ENCODE peak calls at places on chromosomes 7 and 10, in six cellular contexts. One of them, this sample, is unnamed.

GRCh38 chr10:103595933-103596726 is 102.6 kb downstream of the NEURL1 start:
- DNase-seq in IMR-90: no peak
- DNase-seq in neuronal stem cell: no peak
- DNase-seq in H9: no peak
- DNase-seq in trophoblast cell: no peak
- DNase-seq in H1: no peak
- DNase-seq in this sample: no peak

GRCh38 chr10:48577158-48577557 is 27.7 kb downstream of the ARHGAP22 start:
- DNase-seq in neuronal stem cell: no peak
- DNase-seq in IMR-90: no peak
- DNase-seq in H9: peak; percentile 4
- DNase-seq in H1: no peak
- DNase-seq in trophoblast cell: peak; percentile 10
- DNase-seq in this sample: no peak

GRCh38 chr7:8724080-8724718 is 290.8 kb downstream of the NXPH1 start:
- DNase-seq in IMR-90: no peak
- DNase-seq in H9: peak; percentile 64
- DNase-seq in trophoblast cell: peak; percentile 44
- DNase-seq in H1: peak; percentile 72
- DNase-seq in neuronal stem cell: peak; percentile 67
- DNase-seq in this sample: peak; percentile 19

GRCh38 chr7:26863504-26864308 is 684 bp downstream of the SKAP2 start:
- DNase-seq in trophoblast cell: peak; percentile 5
- DNase-seq in neuronal stem cell: no peak
- DNase-seq in H9: no peak
- DNase-seq in H1: no peak
- DNase-seq in IMR-90: peak; percentile 52
- DNase-seq in this sample: peak; percentile 52

GRCh38 chr10:118551535-118552100 is 43.8 kb downstream of the PRLHR start:
- DNase-seq in neuronal stem cell: no peak
- DNase-seq in H9: no peak
- DNase-seq in trophoblast cell: no peak
- DNase-seq in IMR-90: no peak
- DNase-seq in H1: no peak
- DNase-seq in this sample: no peak

GRCh38 chr7:27107901-27108381 is 5.5 kb upstream of the HOXA2 start:
- DNase-seq in H9: no peak
- DNase-seq in IMR-90: peak; percentile 36
- DNase-seq in trophoblast cell: no peak
- DNase-seq in neuronal stem cell: no peak
- DNase-seq in H1: no peak
- DNase-seq in this sample: no peak

GRCh38 chr10:101267336-101267735 is 38.1 kb upstream of the LBX1 start:
- DNase-seq in H1: no peak
- DNase-seq in H9: peak; percentile 63
- DNase-seq in trophoblast cell: no peak
- DNase-seq in neuronal stem cell: no peak
- DNase-seq in IMR-90: no peak
- DNase-seq in this sample: no peak

GRCh38 chr7:33640732-33641131 is 264.6 kb upstream of the BMPER start:
- DNase-seq in neuronal stem cell: no peak
- DNase-seq in H1: no peak
- DNase-seq in trophoblast cell: no peak
- DNase-seq in H9: no peak
- DNase-seq in IMR-90: peak; percentile 30
- DNase-seq in this sample: no peak

GRCh38 chr7:128266891-128267839 is 26.1 kb downstream of the LEP start:
- DNase-seq in neuronal stem cell: peak; percentile 32
- DNase-seq in IMR-90: peak; percentile 45
- DNase-seq in trophoblast cell: peak; percentile 27
- DNase-seq in H9: peak; percentile 85
- DNase-seq in H1: peak; percentile 72
- DNase-seq in this sample: peak; percentile 57

GRCh38 chr10:125707852-125708468 is 11.5 kb upstream of the EDRF1 start:
- DNase-seq in neuronal stem cell: no peak
- DNase-seq in IMR-90: peak; percentile 35
- DNase-seq in trophoblast cell: no peak
- DNase-seq in H1: no peak
- DNase-seq in H9: no peak
- DNase-seq in this sample: peak; percentile 69

GRCh38 chr10:6050801-6051445 is 11.2 kb downstream of the IL2RA start:
- DNase-seq in neuronal stem cell: no peak
- DNase-seq in H1: no peak
- DNase-seq in IMR-90: peak; percentile 44
- DNase-seq in trophoblast cell: peak; percentile 61
- DNase-seq in H9: no peak
- DNase-seq in this sample: peak; percentile 40

GRCh38 chr10:96524745-96525144 is 11.0 kb upstream of the TLL2 start:
- DNase-seq in H1: no peak
- DNase-seq in IMR-90: no peak
- DNase-seq in neuronal stem cell: no peak
- DNase-seq in H9: no peak
- DNase-seq in trophoblast cell: no peak
- DNase-seq in this sample: no peak

GRCh38 chr7:1091019-1091643 is 3.2 kb downstream of the GPER1 start:
- DNase-seq in H9: no peak
- DNase-seq in H1: no peak
- DNase-seq in trophoblast cell: no peak
- DNase-seq in neuronal stem cell: no peak
- DNase-seq in IMR-90: peak; percentile 55
- DNase-seq in this sample: peak; percentile 36

GRCh38 chr7:19560111-19560883 is 148.5 kb downstream of the POLR1F start:
- DNase-seq in H1: no peak
- DNase-seq in IMR-90: no peak
- DNase-seq in neuronal stem cell: no peak
- DNase-seq in trophoblast cell: no peak
- DNase-seq in H9: no peak
- DNase-seq in this sample: peak; percentile 87

GRCh38 chr10:47406870-47407648 is 23.0 kb upstream of the ZNF488 start:
- DNase-seq in H9: peak; percentile 36
- DNase-seq in IMR-90: peak; percentile 73
- DNase-seq in H1: no peak
- DNase-seq in trophoblast cell: peak; percentile 99
- DNase-seq in neuronal stem cell: no peak
- DNase-seq in this sample: peak; percentile 74

GRCh38 chr7:43843276-43843675 is 26.0 kb downstream of the MRPS24 start:
- DNase-seq in H1: no peak
- DNase-seq in neuronal stem cell: no peak
- DNase-seq in H9: no peak
- DNase-seq in IMR-90: no peak
- DNase-seq in trophoblast cell: no peak
- DNase-seq in this sample: no peak

GRCh38 chr10:18313146-18313542 is 172.9 kb downstream of the CACNB2 start:
- DNase-seq in IMR-90: no peak
- DNase-seq in H1: no peak
- DNase-seq in trophoblast cell: no peak
- DNase-seq in H9: no peak
- DNase-seq in neuronal stem cell: no peak
- DNase-seq in this sample: no peak

GRCh38 chr10:43965918-43966570 is 317.4 kb upstream of the ZNF32 start:
- DNase-seq in H9: no peak
- DNase-seq in neuronal stem cell: no peak
- DNase-seq in trophoblast cell: no peak
- DNase-seq in H1: no peak
- DNase-seq in IMR-90: no peak
- DNase-seq in this sample: peak; percentile 3
- H4K91ac ChIP-seq in H9: no peak overlapping the region
- H4K91ac ChIP-seq in neuronal stem cell: no peak overlapping the region
- H4K91ac ChIP-seq in trophoblast cell: no peak overlapping the region
- H4K91ac ChIP-seq in H1: no peak overlapping the region
- H4K91ac ChIP-seq in IMR-90: no peak overlapping the region
- H4K91ac ChIP-seq in this sample: peak overlapping the region; percentile 81

GRCh38 chr7:158941821-158942605 is 85.7 kb downstream of the DYNC2I1 start:
- DNase-seq in IMR-90: no peak
- DNase-seq in H9: no peak
- DNase-seq in neuronal stem cell: no peak
- DNase-seq in H1: no peak
- DNase-seq in trophoblast cell: no peak
- DNase-seq in this sample: no peak
- H4K91ac ChIP-seq in IMR-90: no peak overlapping the region
- H4K91ac ChIP-seq in H9: no peak overlapping the region
- H4K91ac ChIP-seq in neuronal stem cell: no peak overlapping the region
- H4K91ac ChIP-seq in H1: no peak overlapping the region
- H4K91ac ChIP-seq in trophoblast cell: no peak overlapping the region
- H4K91ac ChIP-seq in this sample: no peak overlapping the region

GRCh38 chr10:127947206-127947605 is 40.3 kb downstream of the PTPRE start:
- DNase-seq in trophoblast cell: peak; percentile 19
- DNase-seq in H9: no peak
- DNase-seq in H1: no peak
- DNase-seq in neuronal stem cell: no peak
- DNase-seq in IMR-90: no peak
- DNase-seq in this sample: no peak

GRCh38 chr10:127944256-127944655 is 37.4 kb downstream of the PTPRE start:
- DNase-seq in trophoblast cell: no peak
- DNase-seq in H1: no peak
- DNase-seq in H9: no peak
- DNase-seq in IMR-90: no peak
- DNase-seq in neuronal stem cell: no peak
- DNase-seq in this sample: no peak

GRCh38 chr10:127943336-127943910 is 36.5 kb downstream of the PTPRE start:
- DNase-seq in trophoblast cell: no peak
- DNase-seq in H9: no peak
- DNase-seq in neuronal stem cell: no peak
- DNase-seq in H1: no peak
- DNase-seq in IMR-90: no peak
- DNase-seq in this sample: peak; percentile 19

GRCh38 chr10:127945948-127946347 is 39.0 kb downstream of the PTPRE start:
- DNase-seq in neuronal stem cell: no peak
- DNase-seq in IMR-90: no peak
- DNase-seq in H1: no peak
- DNase-seq in trophoblast cell: no peak
- DNase-seq in H9: no peak
- DNase-seq in this sample: no peak

GRCh38 chr10:127945335-127945734 is 38.4 kb downstream of the PTPRE start:
- DNase-seq in trophoblast cell: peak; percentile 99
- DNase-seq in H1: no peak
- DNase-seq in IMR-90: peak; percentile 17
- DNase-seq in H9: no peak
- DNase-seq in neuronal stem cell: no peak
- DNase-seq in this sample: peak; percentile 70
- H4K91ac ChIP-seq in trophoblast cell: no peak overlapping the region
- H4K91ac ChIP-seq in H1: no peak overlapping the region
- H4K91ac ChIP-seq in IMR-90: no peak overlapping the region
- H4K91ac ChIP-seq in H9: no peak overlapping the region
- H4K91ac ChIP-seq in neuronal stem cell: no peak overlapping the region
- H4K91ac ChIP-seq in this sample: no peak overlapping the region

DNA sequence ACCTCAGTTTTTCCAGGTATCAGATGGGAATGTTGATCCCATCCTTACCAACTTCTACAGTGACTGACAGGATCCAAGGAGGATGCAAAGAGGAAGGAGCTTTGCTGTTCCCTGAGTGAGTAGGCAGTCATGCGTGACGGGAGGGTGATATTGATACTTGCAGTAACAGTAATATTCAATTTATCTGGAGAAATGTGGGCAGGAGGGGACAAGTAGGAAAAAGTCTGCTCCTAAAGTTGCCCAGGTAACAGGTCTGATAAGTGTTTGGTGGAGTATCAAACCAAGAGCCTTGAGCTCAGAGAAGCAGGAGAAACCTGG is 3.3 kb upstream of the ZCCHC24 start:
- DNase-seq in H1: no peak
- DNase-seq in IMR-90: no peak
- DNase-seq in H9: no peak
- DNase-seq in trophoblast cell: no peak
- DNase-seq in neuronal stem cell: no peak
- DNase-seq in this sample: no peak
- H4K91ac ChIP-seq in H1: no peak overlapping the region
- H4K91ac ChIP-seq in IMR-90: no peak overlapping the region
- H4K91ac ChIP-seq in H9: no peak overlapping the region
- H4K91ac ChIP-seq in trophoblast cell: no peak overlapping the region
- H4K91ac ChIP-seq in neuronal stem cell: no peak overlapping the region
- H4K91ac ChIP-seq in this sample: no peak overlapping the region

DNA sequence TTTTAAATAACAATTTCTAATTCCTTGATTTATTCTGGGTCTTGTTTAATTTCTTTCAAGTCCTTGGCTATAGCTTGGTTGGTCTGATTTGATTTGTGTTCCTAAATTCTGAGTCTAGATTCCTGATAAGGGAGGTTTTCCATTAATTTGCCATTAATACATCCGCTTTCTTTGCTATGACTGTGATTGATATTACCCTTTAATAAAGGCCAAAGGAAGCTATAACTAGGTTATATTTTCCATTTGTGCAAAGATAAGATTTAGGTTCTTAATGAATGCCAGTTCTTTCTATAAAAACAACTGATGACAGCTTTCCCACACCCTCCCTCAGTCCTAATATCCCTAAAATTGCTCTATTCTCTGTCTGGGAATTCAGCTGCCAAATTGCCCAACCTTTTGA is 28.2 kb downstream of the NDUFB2 start:
- DNase-seq in IMR-90: no peak
- DNase-seq in trophoblast cell: no peak
- DNase-seq in neuronal stem cell: no peak
- DNase-seq in H9: no peak
- DNase-seq in H1: no peak
- DNase-seq in this sample: no peak
- H4K91ac ChIP-seq in IMR-90: no peak overlapping the region
- H4K91ac ChIP-seq in trophoblast cell: no peak overlapping the region
- H4K91ac ChIP-seq in neuronal stem cell: no peak overlapping the region
- H4K91ac ChIP-seq in H9: no peak overlapping the region
- H4K91ac ChIP-seq in H1: no peak overlapping the region
- H4K91ac ChIP-seq in this sample: no peak overlapping the region

GRCh38 chr7:42736931-42737330 is 174.9 kb downstream of the C7orf25 start:
- DNase-seq in neuronal stem cell: no peak
- DNase-seq in IMR-90: no peak
- DNase-seq in H1: no peak
- DNase-seq in H9: peak; percentile 59
- DNase-seq in trophoblast cell: peak; percentile 40
- DNase-seq in this sample: no peak
- H4K91ac ChIP-seq in neuronal stem cell: no peak overlapping the region
- H4K91ac ChIP-seq in IMR-90: no peak overlapping the region
- H4K91ac ChIP-seq in H1: no peak overlapping the region
- H4K91ac ChIP-seq in H9: no peak overlapping the region
- H4K91ac ChIP-seq in trophoblast cell: no peak overlapping the region
- H4K91ac ChIP-seq in this sample: no peak overlapping the region

DNA sequence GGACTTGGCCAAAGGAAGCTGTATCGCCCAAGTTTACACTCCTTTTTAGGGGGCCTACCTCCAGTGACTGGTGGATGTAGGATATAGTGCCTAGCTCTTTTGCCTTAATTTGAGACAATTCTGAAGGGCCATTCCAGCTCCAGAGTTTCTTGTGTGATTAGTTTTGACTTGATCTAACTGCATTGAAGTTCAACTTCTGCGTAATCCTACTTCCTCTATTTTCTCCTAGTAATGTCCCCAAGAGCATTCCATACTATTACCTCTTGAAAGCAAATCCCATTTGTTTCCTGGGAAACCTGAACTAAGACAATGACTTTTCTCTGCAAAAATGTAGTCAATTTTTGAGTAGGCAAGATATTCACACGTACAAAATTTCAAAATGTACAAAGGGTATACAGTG is 4.7 kb upstream of the H2AZ2 start:
- DNase-seq in H1: no peak
- DNase-seq in IMR-90: no peak
- DNase-seq in H9: no peak
- DNase-seq in trophoblast cell: peak; percentile 80
- DNase-seq in neuronal stem cell: no peak
- DNase-seq in this sample: no peak
- H4K91ac ChIP-seq in H1: no peak overlapping the region
- H4K91ac ChIP-seq in IMR-90: no peak overlapping the region
- H4K91ac ChIP-seq in H9: no peak overlapping the region
- H4K91ac ChIP-seq in trophoblast cell: no peak overlapping the region
- H4K91ac ChIP-seq in neuronal stem cell: no peak overlapping the region
- H4K91ac ChIP-seq in this sample: no peak overlapping the region